ENCODE peak calls at places on chromosomes 2 and 18, in four cellular contexts. B, W, I and N are unnamed samples.

GRCh38 chr2:29747786-29748470 is 173.5 kb downstream of the ALK start:
- DNase-seq in B (peak), W (no peak), I (no peak), N (no peak)

GRCh38 chr18:13270279-13270911 is 51.8 kb downstream of the LDLRAD4 start:
- DNase-seq in B (no peak), W (no peak), I (no peak), N (no peak)

GRCh38 chr2:182715121-182715895 is 749 bp upstream of the DNAJC10 start:
- DNase-seq in B (peak), W (no peak), I (no peak), N (peak)

GRCh38 chr2:101512993-101513392 is 38.1 kb upstream of the RFX8 start:
- DNase-seq in B (no peak), W (no peak), I (no peak), N (no peak)

GRCh38 chr2:128422571-128422970 is 103.9 kb upstream of the HS6ST1 start:
- DNase-seq in B (peak), W (no peak), I (no peak), N (no peak)

GRCh38 chr18:58581265-58581664 is 47.6 kb downstream of the ALPK2 start:
- DNase-seq in B (peak), W (no peak), I (no peak), N (no peak)

GRCh38 chr2:10738192-10738591 is 16.8 kb downstream of the ATP6V1C2 start:
- DNase-seq in B (no peak), W (no peak), I (peak), N (no peak)

GRCh38 chr2:127640082-127641072 is 5.6 kb upstream of the GPR17 start:
- DNase-seq in B (no peak), W (no peak), I (no peak), N (no peak)

GRCh38 chr2:234913208-234913626 is 38.6 kb upstream of the SH3BP4 start:
- DNase-seq in B (no peak), W (no peak), I (no peak), N (no peak)

GRCh38 chr2:46171441-46171953 is 125.7 kb upstream of the EPAS1 start:
- DNase-seq in B (peak), W (no peak), I (no peak), N (no peak)

GRCh38 chr18:36038102-36038663 is 29.2 kb downstream of the RPRD1A start:
- DNase-seq in B (no peak), W (no peak), I (no peak), N (no peak)

GRCh38 chr18:6759579-6759978 is 30.1 kb downstream of the ARHGAP28 start:
- DNase-seq in B (no peak), W (no peak), I (no peak), N (no peak)

GRCh38 chr2:152504618-152505017 is 169.6 kb downstream of the FMNL2 start:
- DNase-seq in B (no peak), W (no peak), I (no peak), N (no peak)

GRCh38 chr2:235836416-235837042 is 331.7 kb downstream of the GBX2 start:
- DNase-seq in B (no peak), W (no peak), I (no peak), N (no peak)

GRCh38 chr2:207143474-207144190 is 22.1 kb downstream of the KLF7 start:
- DNase-seq in B (peak), W (no peak), I (no peak), N (no peak)

GRCh38 chr18:44149706-44150105 is 531.0 kb upstream of the SETBP1 start:
- DNase-seq in B (peak), W (no peak), I (no peak), N (no peak)

GRCh38 chr2:182103531-182103930 is 117.9 kb downstream of the PPP1R1C start:
- DNase-seq in B (no peak), W (no peak), I (no peak), N (no peak)

GRCh38 chr2:64327510-64328414 is 126.2 kb upstream of the LGALSL start:
- DNase-seq in B (peak), W (no peak), I (no peak), N (no peak)

GRCh38 chr18:3175195-3175758 is 44.5 kb downstream of the MYOM1 start:
- DNase-seq in B (no peak), W (no peak), I (no peak), N (no peak)

GRCh38 chr2:102141915-102142828 is at the start of gene IL1R1:
- DNase-seq in B (peak), W (peak), I (peak), N (peak)

GRCh38 chr2:240987588-240987987 is 10.8 kb upstream of the SNED1 start:
- DNase-seq in B (no peak), W (no peak), I (peak), N (no peak)

GRCh38 chr2:11343626-11344341 is 652 bp downstream of the ROCK2 start:
- DNase-seq in B (peak), W (peak), I (peak), N (peak)

GRCh38 chr2:63861220-63861822 is 19.6 kb downstream of the UGP2 start:
- DNase-seq in B (peak), W (no peak), I (peak), N (no peak)

GRCh38 chr2:1068241-1068640 is 117.6 kb downstream of the SNTG2 start:
- DNase-seq in B (no peak), W (no peak), I (no peak), N (no peak)

GRCh38 chr2:162297925-162298552 is 20.4 kb downstream of the IFIH1 start:
- DNase-seq in B (peak), W (peak), I (peak), N (no peak)

GRCh38 chr2:175012516-175012915 is 7.3 kb upstream of the CHN1 start:
- DNase-seq in B (no peak), W (no peak), I (no peak), N (no peak)

GRCh38 chr2:9909106-9909505 is 42.4 kb upstream of the GRHL1 start:
- DNase-seq in B (peak), W (no peak), I (no peak), N (no peak)

GRCh38 chr2:113164930-113165585 is 8.7 kb upstream of the PSD4 start:
- DNase-seq in B (no peak), W (no peak), I (no peak), N (no peak)

GRCh38 chr2:112204411-112204810 is 50.4 kb downstream of the ZC3H8 start:
- DNase-seq in B (no peak), W (no peak), I (no peak), N (no peak)

GRCh38 chr2:145410096-145410495 is 890.2 kb upstream of the ZEB2 start:
- DNase-seq in B (no peak), W (no peak), I (no peak), N (no peak)

GRCh38 chr2:6068441-6068935 is 376.3 kb downstream of the SOX11 start:
- DNase-seq in B (no peak), W (no peak), I (no peak), N (no peak)

GRCh38 chr2:96764253-96764637 is 3.5 kb downstream of the CNNM4 start:
- DNase-seq in B (peak), W (no peak), I (peak), N (no peak)

GRCh38 chr2:134410831-134411231 is 157.0 kb downstream of the MGAT5 start:
- DNase-seq in B (peak), W (no peak), I (no peak), N (no peak)

GRCh38 chr2:229344151-229344551 is 73.1 kb upstream of the PID1 start:
- DNase-seq in B (peak), W (no peak), I (no peak), N (no peak)

GRCh38 chr2:203714112-203714511 is 7.7 kb downstream of the CD28 start:
- DNase-seq in B (no peak), W (no peak), I (peak), N (no peak)

GRCh38 chr2:101976887-101977286 is 14.9 kb upstream of the IL1R2 start:
- DNase-seq in B (no peak), W (no peak), I (no peak), N (no peak)

GRCh38 chr18:74760026-74760425 is 162.4 kb downstream of the ZNF407 start:
- DNase-seq in B (no peak), W (no peak), I (no peak), N (no peak)

GRCh38 chr2:68272246-68272987 is 20.1 kb upstream of the PPP3R1 start:
- DNase-seq in B (no peak), W (no peak), I (no peak), N (no peak)

GRCh38 chr2:167181134-167181533 is 292.9 kb downstream of the XIRP2 start:
- DNase-seq in B (peak), W (no peak), I (no peak), N (no peak)